ENCODE peak calls at places on chromosomes 6 and 20, in six cellular contexts. T is activated CD8-positive, alpha-beta memory T cell treated with anti-CD3 and anti-CD28 coated beads for 48 hours; H is T-helper 2 cell; N is NCI-H1417; X is EL; B is H7. G is an unnamed sample.

GRCh38 chr20:15682690-15683089 is 890.6 kb downstream of the KIF16B start:
- DNase-seq in N (no peak), X (peak; percentile 32), T (no peak), H (no peak), B (no peak), G (no peak)

GRCh38 chr20:52684911-52685310 is 287.2 kb upstream of the TSHZ2 start:
- DNase-seq in T (no peak), B (no peak), H (no peak), X (no peak), N (no peak), G (no peak)

GRCh38 chr20:4961746-4962145 is 39.6 kb downstream of the SLC23A2 start:
- DNase-seq in X (peak; percentile 48), B (no peak), T (no peak), H (peak; percentile 5), N (no peak), G (no peak)

GRCh38 chr20:55488593-55488992 is 516.7 kb downstream of the CBLN4 start:
- DNase-seq in N (no peak), H (no peak), B (no peak), T (no peak), X (no peak), G (no peak)

GRCh38 chr20:58303547-58303946 is 6.0 kb upstream of the RAB22A start:
- DNase-seq in N (no peak), H (no peak), B (no peak), T (no peak), X (no peak), G (no peak)

GRCh38 chr20:432208-432607 is 24.1 kb downstream of the RBCK1 start:
- DNase-seq in X (no peak), T (no peak), B (peak; percentile 36), H (no peak), N (no peak), G (no peak)

GRCh38 chr6:39870950-39871349 is 63.3 kb downstream of the MOCS1 start:
- DNase-seq in B (no peak), H (no peak), T (no peak), N (no peak), X (no peak), G (no peak)

GRCh38 chr20:60869032-60869550 is 383.0 kb upstream of the CDH4 start:
- DNase-seq in N (no peak), T (no peak), B (no peak), H (no peak), X (no peak), G (peak; percentile 6)

GRCh38 chr6:90290991-90291390 is 5.7 kb downstream of the BACH2 start:
- DNase-seq in N (no peak), T (no peak), H (no peak), X (no peak), B (no peak), G (peak; percentile 2)

GRCh38 chr20:6756961-6757595 is 10.4 kb upstream of the BMP2 start:
- DNase-seq in T (no peak), H (no peak), X (no peak), B (no peak), N (peak; percentile 80), G (no peak)

GRCh38 chr6:168136001-168136400 is 57.0 kb upstream of the FRMD1 start:
- DNase-seq in B (peak; percentile 5), H (no peak), X (no peak), T (no peak), N (no peak), G (no peak)

GRCh38 chr6:44349904-44350649 is 7.6 kb downstream of the SPATS1 start:
- DNase-seq in H (no peak), B (no peak), T (no peak), X (no peak), N (no peak), G (no peak)